ENCODE peak calls at places on chromosomes 5 and 9, in five cellular contexts. W is GM23248; C is esophagus muscularis mucosa; B is stomach; D is effector memory CD4-positive, alpha-beta T cell. E is an unnamed sample.

GRCh38 chr5:129771058-129771838 is 23.4 kb downstream of the MINAR2 start:
- DNase-seq in W (peak), C (no peak), B (peak), D (no peak), E (no peak)

GRCh38 chr5:52706775-52707174 is 80.9 kb upstream of the ITGA1 start:
- DNase-seq in W (no peak), C (no peak), B (no peak), D (no peak), E (no peak)

GRCh38 chr9:100028201-100028784 is 70.5 kb downstream of the ERP44 start:
- DNase-seq in W (peak), C (no peak), B (peak), D (peak), E (no peak)

GRCh38 chr9:86843182-86843581 is 104.1 kb downstream of the GAS1 start:
- DNase-seq in W (no peak), C (no peak), B (no peak), D (no peak), E (no peak)

GRCh38 chr5:16889972-16890519 is 46.0 kb downstream of the MYO10 start:
- DNase-seq in W (peak), C (no peak), B (no peak), D (no peak), E (no peak)

GRCh38 chr5:78360674-78361225 is 333 bp downstream of the SCAMP1 start:
- DNase-seq in W (no peak), C (no peak), B (peak), D (peak), E (no peak)

GRCh38 chr9:131875828-131876485 is 136.1 kb upstream of the RAPGEF1 start:
- DNase-seq in W (peak), C (no peak), B (no peak), D (no peak), E (no peak)

GRCh38 chr5:57171818-57172465 is 1.9 kb upstream of the GPBP1 start:
- DNase-seq in W (no peak), C (no peak), B (peak), D (peak), E (no peak)

GRCh38 chr5:33649801-33650482 is 209.2 kb downstream of the TARS1 start:
- DNase-seq in W (peak), C (no peak), B (no peak), D (no peak), E (no peak)

GRCh38 chr9:122115176-122116035 is 22.3 kb upstream of the TTLL11 start:
- DNase-seq in W (no peak), C (no peak), B (no peak), D (no peak), E (no peak)

GRCh38 chr5:81778642-81779041 is 27.7 kb upstream of the SSBP2 start:
- DNase-seq in W (peak), C (no peak), B (no peak), D (no peak), E (no peak)

GRCh38 chr5:107519900-107520354 is 150.8 kb downstream of the EFNA5 start:
- DNase-seq in W (peak), C (no peak), B (no peak), D (no peak), E (no peak)

GRCh38 chr5:178180141-178180863 is 6.9 kb downstream of the GMCL2 start:
- DNase-seq in W (no peak), C (no peak), B (no peak), D (no peak), E (no peak)

GRCh38 chr9:38641985-38642864 is 21.8 kb upstream of the ANKRD18A start:
- DNase-seq in W (peak), C (peak), B (peak), D (no peak), E (no peak)

GRCh38 chr9:81526587-81526986 is 162.8 kb downstream of the TLE1 start:
- DNase-seq in W (peak), C (no peak), B (no peak), D (no peak), E (no peak)

GRCh38 chr9:14433841-14434511 is 120.0 kb upstream of the NFIB start:
- DNase-seq in W (peak), C (no peak), B (no peak), D (no peak), E (no peak)

GRCh38 chr9:81737871-81738507 is 48.6 kb upstream of the TLE1 start:
- DNase-seq in W (peak), C (no peak), B (peak), D (no peak), E (no peak)

GRCh38 chr5:76175051-76175666 is 92.0 kb downstream of the SV2C start:
- DNase-seq in W (peak), C (peak), B (peak), D (peak), E (no peak)

GRCh38 chr5:36638056-36638455 is 31.6 kb downstream of the SLC1A3 start:
- DNase-seq in W (no peak), C (no peak), B (no peak), D (no peak), E (no peak)

GRCh38 chr9:121360975-121361374 is 9.1 kb downstream of the STOM start:
- DNase-seq in W (peak), C (no peak), B (no peak), D (no peak), E (no peak)

GRCh38 chr5:68353624-68354023 is 138.1 kb downstream of the PIK3R1 start:
- DNase-seq in W (peak), C (peak), B (no peak), D (no peak), E (no peak)

GRCh38 chr5:57082441-57083067 is 91.3 kb upstream of the GPBP1 start:
- DNase-seq in W (peak), C (no peak), B (no peak), D (no peak), E (no peak)

GRCh38 chr5:150068472-150068871 is 17.9 kb downstream of the CSF1R start:
- DNase-seq in W (no peak), C (no peak), B (peak), D (no peak), E (no peak)

GRCh38 chr9:96020822-96021615 is 145.5 kb downstream of the ERCC6L2 start:
- DNase-seq in W (peak), C (peak), B (no peak), D (no peak), E (no peak)

GRCh38 chr5:135134686-135135381 is 100.8 kb upstream of the PITX1 start:
- DNase-seq in W (no peak), C (no peak), B (no peak), D (no peak), E (no peak)

GRCh38 chr9:6680797-6681146 is 35.2 kb upstream of the GLDC start:
- DNase-seq in W (peak), C (peak), B (peak), D (peak), E (peak)

GRCh38 chr5:76960004-76960625 is 7.3 kb downstream of the CRHBP start:
- DNase-seq in W (no peak), C (no peak), B (no peak), D (no peak), E (no peak)

GRCh38 chr5:11329676-11330075 is 568.6 kb upstream of the DAP start:
- DNase-seq in W (no peak), C (no peak), B (no peak), D (no peak), E (no peak)

GRCh38 chr5:620152-620551 is 8.0 kb downstream of the CEP72 start:
- DNase-seq in W (no peak), C (no peak), B (no peak), D (no peak), E (no peak)

GRCh38 chr9:127561491-127562270 is 50.4 kb upstream of the STXBP1 start:
- DNase-seq in W (peak), C (peak), B (peak), D (no peak), E (peak)
- H3K4me3 ChIP-seq in W (peak), C (no peak), B (no peak), D (no peak), E (peak)

GRCh38 chr5:79474416-79475173 is 39.3 kb downstream of the HOMER1 start:
- DNase-seq in W (peak), C (no peak), B (no peak), D (no peak), E (no peak)
- H3K4me3 ChIP-seq in W (no peak), C (no peak), B (no peak), D (no peak), E (no peak)

GRCh38 chr5:116574682-116575634 is at the start of gene SEMA6A:
- DNase-seq in W (peak), C (peak), B (peak), D (no peak), E (no peak)

GRCh38 chr5:116575635-116576042 is 1.0 kb upstream of the SEMA6A start:
- DNase-seq in W (peak), C (no peak), B (no peak), D (no peak), E (no peak)

GRCh38 chr5:116573617-116574431 is 799 bp downstream of the SEMA6A start:
- DNase-seq in W (peak), C (no peak), B (no peak), D (no peak), E (no peak)

GRCh38 chr5:116577064-116577788 is 2.6 kb upstream of the SEMA6A start:
- DNase-seq in W (no peak), C (no peak), B (no peak), D (no peak), E (no peak)

DNA sequence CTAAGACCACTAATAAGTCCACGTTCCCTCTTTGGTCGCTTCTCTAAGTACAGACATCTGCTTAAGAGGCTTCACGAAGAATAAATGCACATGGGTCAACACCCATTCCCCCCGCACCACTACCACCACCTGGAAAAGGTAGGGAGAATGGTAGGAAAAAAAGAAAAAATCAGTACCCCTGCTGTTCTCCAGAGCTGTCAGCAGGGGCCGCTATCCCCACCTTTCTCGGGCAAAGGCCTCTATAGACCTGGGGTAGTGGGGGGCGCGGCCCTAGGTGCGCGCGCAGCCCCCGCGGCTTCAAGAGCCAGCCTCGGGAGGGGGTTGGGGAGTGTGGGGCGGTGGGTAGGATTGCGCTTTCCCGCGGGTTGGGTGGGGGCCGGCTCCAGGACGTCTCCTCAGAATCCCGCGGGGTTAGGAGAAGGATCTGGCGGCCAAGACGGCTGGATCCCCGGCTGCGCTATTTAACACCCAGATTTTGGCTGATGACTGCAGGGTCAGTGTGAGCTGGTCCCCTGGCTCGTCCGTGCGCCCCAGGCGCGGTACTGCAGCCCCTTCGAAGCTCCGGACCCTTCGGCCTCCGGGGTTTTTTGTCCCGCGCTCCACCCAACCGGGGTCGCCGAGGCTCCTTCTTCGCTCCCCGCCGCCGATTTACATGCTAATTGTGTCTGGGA is 1.6 kb upstream of the SEMA6A start:
- DNase-seq in W (peak), C (no peak), B (peak), D (no peak), E (no peak)
- H3K4me3 ChIP-seq in W (peak), C (peak), B (peak), D (no peak), E (peak)

GRCh38 chr5:175534070-175534932 is 55.9 kb downstream of the SFXN1 start:
- DNase-seq in W (peak), C (peak), B (peak), D (peak), E (no peak)
- H3K4me3 ChIP-seq in W (no peak), C (peak), B (no peak), D (peak), E (no peak)

GRCh38 chr5:93599427-93600146 is 16.6 kb downstream of the NR2F1 start:
- DNase-seq in W (no peak), C (peak), B (no peak), D (no peak), E (no peak)

GRCh38 chr5:93596310-93596675 is 13.3 kb downstream of the NR2F1 start:
- DNase-seq in W (no peak), C (no peak), B (no peak), D (no peak), E (no peak)

GRCh38 chr5:93598997-93599371 is 16.0 kb downstream of the NR2F1 start:
- DNase-seq in W (no peak), C (no peak), B (no peak), D (no peak), E (no peak)

GRCh38 chr5:93596676-93597441 is 13.8 kb downstream of the NR2F1 start:
- DNase-seq in W (no peak), C (peak), B (peak), D (no peak), E (no peak)

DNA sequence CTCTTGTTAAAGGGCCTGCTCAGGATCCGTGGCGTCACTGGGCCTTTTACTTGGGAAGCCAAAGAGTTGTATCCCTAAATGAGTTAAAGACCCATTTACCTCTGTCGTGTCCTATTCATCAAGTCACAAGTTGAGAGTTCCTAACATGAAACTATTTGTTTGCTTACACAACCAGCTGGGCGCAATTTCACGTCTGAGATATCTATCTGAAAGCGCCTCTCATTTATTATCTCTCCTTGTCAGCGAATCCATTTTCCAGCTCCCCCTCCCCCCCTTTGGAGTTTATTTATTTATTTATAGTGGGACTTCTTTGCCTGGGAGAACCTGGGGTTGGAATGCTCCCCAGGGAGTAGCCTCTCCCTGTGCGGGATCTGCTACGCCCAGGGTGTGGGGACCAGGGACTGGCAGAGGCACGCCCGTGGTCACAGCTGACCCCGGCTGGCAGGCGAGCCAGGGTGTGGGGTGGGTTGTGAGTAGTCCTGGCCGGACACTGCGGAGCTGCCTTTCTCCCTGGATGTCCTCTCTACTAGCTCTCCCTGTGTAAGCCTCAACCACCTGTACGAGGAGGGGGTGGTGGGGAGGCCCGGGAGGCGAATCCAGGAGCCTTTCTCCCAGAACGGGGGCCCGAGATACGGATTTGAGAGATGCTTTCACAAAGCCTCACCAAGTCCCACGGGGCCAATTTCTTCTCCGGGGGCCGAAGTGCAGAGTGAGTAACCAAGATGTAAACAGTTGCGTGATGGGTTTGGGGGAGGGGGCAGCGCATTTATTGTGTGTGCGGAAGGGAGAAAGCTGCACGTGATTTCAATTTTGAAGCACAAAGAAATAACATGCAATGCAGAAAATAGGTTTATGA is 15.3 kb downstream of the NR2F1 start:
- DNase-seq in W (no peak), C (peak), B (no peak), D (no peak), E (peak)
- H3K4me3 ChIP-seq in W (no peak), C (peak), B (no peak), D (no peak), E (no peak)

GRCh38 chr9:124263800-124264426 is 6.2 kb downstream of the NEK6 start:
- DNase-seq in W (no peak), C (no peak), B (no peak), D (no peak), E (no peak)

GRCh38 chr9:124260769-124261603 is 3.2 kb downstream of the NEK6 start:
- DNase-seq in W (peak), C (no peak), B (peak), D (no peak), E (no peak)

GRCh38 chr9:124262596-124263045 is 4.9 kb downstream of the NEK6 start:
- DNase-seq in W (no peak), C (no peak), B (no peak), D (no peak), E (no peak)

GRCh38 chr9:124263158-124263557 is 5.4 kb downstream of the NEK6 start:
- DNase-seq in W (no peak), C (no peak), B (no peak), D (no peak), E (no peak)

GRCh38 chr9:124261787-124262595 is 4.2 kb downstream of the NEK6 start:
- DNase-seq in W (peak), C (no peak), B (no peak), D (no peak), E (no peak)
- H3K4me3 ChIP-seq in W (peak), C (peak), B (peak), D (no peak), E (no peak)

DNA sequence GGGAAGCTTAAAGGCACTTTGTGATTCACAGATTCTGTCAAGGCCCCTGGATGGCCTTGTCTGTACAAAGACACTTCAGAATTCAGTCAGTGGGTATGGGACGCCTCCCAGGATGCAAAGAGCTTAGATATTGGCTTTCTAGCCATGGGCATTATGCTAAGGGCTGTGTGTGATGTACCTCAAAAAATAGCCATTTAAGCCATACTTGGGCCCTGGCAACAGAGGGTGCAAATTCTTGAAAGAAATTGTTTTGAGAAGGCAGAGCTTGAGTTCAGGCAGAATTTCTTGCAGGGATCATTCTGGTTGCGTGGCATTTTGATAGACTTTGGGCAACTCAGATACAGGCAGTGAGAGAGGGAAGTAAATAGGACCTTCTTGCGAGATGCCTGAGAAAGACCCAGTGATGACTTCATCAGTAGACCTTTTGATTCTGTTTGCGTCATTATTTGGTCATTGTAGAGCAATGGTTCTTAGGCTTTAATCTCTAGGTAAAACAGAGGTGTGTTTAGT is 3.9 kb downstream of the CYFIP2 start:
- DNase-seq in W (no peak), C (no peak), B (no peak), D (no peak), E (no peak)
- H3K4me3 ChIP-seq in W (no peak), C (no peak), B (no peak), D (peak), E (no peak)

DNA sequence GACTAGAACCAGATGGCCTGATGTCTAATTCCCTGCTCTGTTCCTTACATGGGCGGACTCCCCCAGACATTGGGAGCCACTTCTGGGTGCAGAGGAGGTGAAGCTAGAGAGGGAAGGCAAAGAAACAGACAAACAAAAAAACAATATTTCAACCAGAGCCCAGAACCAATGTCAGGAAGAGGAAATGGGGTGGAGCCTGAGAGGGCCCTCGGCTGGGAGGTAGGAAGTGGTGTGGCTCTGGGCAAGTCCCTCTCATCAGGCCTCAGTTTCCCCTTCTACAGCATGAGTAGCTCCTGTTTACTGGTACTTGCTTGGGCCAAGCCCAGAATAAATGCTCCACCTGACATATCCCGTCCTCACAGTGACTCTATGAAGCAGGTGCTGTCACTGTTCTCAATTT is 11.1 kb downstream of the SH2D3C start:
- DNase-seq in W (no peak), C (no peak), B (no peak), D (no peak), E (no peak)
- H3K4me3 ChIP-seq in W (no peak), C (peak), B (no peak), D (peak), E (peak)

DNA sequence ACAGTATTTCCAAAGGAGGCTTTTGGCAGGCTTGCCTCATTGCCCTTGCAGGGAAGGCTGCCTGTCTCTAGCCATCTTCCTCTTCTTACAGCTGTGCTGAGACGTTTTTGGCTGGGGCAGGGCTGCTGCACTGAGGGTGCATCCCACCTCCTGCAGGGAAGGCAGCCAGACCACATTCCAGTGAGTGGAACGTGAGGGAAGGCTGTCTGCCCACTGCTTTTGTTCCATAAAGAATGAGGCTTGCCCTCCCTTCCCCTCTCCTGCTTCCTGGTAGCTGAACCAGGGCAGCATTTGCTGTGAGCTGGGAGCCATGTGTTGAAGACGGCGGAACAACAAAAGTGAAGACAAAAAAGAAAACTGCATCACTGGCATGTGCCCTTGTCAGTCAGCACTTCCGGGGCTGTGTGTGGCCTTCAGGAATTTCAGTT is 16.8 kb downstream of the MGAT1 start:
- DNase-seq in W (peak), C (peak), B (peak), D (no peak), E (no peak)
- H3K4me3 ChIP-seq in W (peak), C (peak), B (no peak), D (no peak), E (no peak)

E was measured in vagina.